ENCODE peak calls at places on chromosomes 2 and 18, in four cellular contexts. P, Y, H and O are unnamed samples.

GRCh38 chr2:48479923-48480322 is 50.0 kb upstream of the STON1 start:
- DNase-seq in P (no peak), Y (no peak), H (no peak), O (no peak)

GRCh38 chr2:219073413-219074129 is 12.8 kb upstream of the IHH start:
- DNase-seq in Y (peak), H (peak), P (no peak), O (peak)

GRCh38 chr2:34423301-34423700 is 824.2 kb upstream of the FAM98A start:
- DNase-seq in Y (no peak), H (no peak), P (no peak), O (no peak)

GRCh38 chr2:240796543-240797499 is 23.2 kb downstream of the KIF1A start:
- DNase-seq in Y (no peak), P (no peak), H (no peak), O (no peak)

GRCh38 chr2:178756843-178757242 is 50.4 kb downstream of the TTN start:
- DNase-seq in Y (no peak), P (no peak), H (no peak), O (no peak)

GRCh38 chr2:95275601-95276243 is 1.5 kb downstream of the PROM2 start:
- DNase-seq in Y (no peak), P (no peak), H (no peak), O (no peak)

GRCh38 chr2:206274434-206275273 is at the start of gene ZDBF2:
- DNase-seq in P (no peak), H (peak), Y (peak), O (peak)

GRCh38 chr2:238761802-238762373 is 86.0 kb upstream of the TWIST2 start:
- DNase-seq in P (no peak), H (no peak), Y (no peak), O (no peak)

GRCh38 chr2:148926291-148926961 is 51.4 kb downstream of the KIF5C start:
- DNase-seq in H (no peak), P (peak), Y (peak), O (peak)

GRCh38 chr2:224584111-224584764 is 925 bp downstream of the CUL3 start:
- DNase-seq in P (no peak), H (no peak), Y (no peak), O (no peak)

GRCh38 chr2:224410946-224411561 is 9.1 kb upstream of the FAM124B start:
- DNase-seq in Y (no peak), P (no peak), H (no peak), O (no peak)

GRCh38 chr2:235654115-235654514 is 160.3 kb downstream of the AGAP1 start:
- DNase-seq in H (no peak), Y (no peak), P (no peak), O (no peak)

GRCh38 chr2:140256080-140256479 is 1475.9 kb upstream of the NXPH2 start:
- DNase-seq in H (no peak), Y (no peak), P (no peak), O (no peak)

GRCh38 chr2:47052847-47053246 is 102.3 kb downstream of the STPG4 start:
- DNase-seq in P (no peak), H (no peak), Y (no peak), O (no peak)

GRCh38 chr18:21191596-21192307 is 50.3 kb upstream of the GREB1L start:
- DNase-seq in Y (no peak), H (peak), P (no peak), O (peak)

GRCh38 chr2:128756372-128756730 is 437.7 kb upstream of the HS6ST1 start:
- DNase-seq in H (no peak), Y (no peak), P (no peak), O (no peak)

GRCh38 chr2:64711260-64711659 is 57.5 kb upstream of the SERTAD2 start:
- DNase-seq in H (no peak), P (no peak), Y (no peak), O (no peak)

GRCh38 chr2:25420820-25421237 is 79.1 kb upstream of the DNMT3A start:
- DNase-seq in Y (no peak), H (peak), P (peak), O (no peak)

GRCh38 chr2:72972744-72973535 is 55.6 kb downstream of the EMX1 start:
- DNase-seq in H (no peak), Y (no peak), P (no peak), O (peak)

GRCh38 chr2:223896751-223897320 is 48.3 kb downstream of the WDFY1 start:
- DNase-seq in H (no peak), P (peak), Y (no peak), O (no peak)

GRCh38 chr2:177072069-177072468 is 140.5 kb upstream of the HNRNPA3 start:
- DNase-seq in Y (no peak), P (no peak), H (no peak), O (no peak)

GRCh38 chr2:241914542-241914941 is 45.0 kb downstream of the RTP5 start:
- DNase-seq in Y (no peak), P (no peak), H (no peak), O (no peak)

GRCh38 chr2:240412211-240412830 is 23.1 kb upstream of the GPC1 start:
- DNase-seq in P (no peak), Y (no peak), H (no peak), O (no peak)

GRCh38 chr2:42923632-42924425 is 131.4 kb upstream of the HAAO start:
- DNase-seq in P (no peak), Y (no peak), H (no peak), O (no peak)

GRCh38 chr2:44763275-44763674 is 178.2 kb upstream of the SIX3 start:
- DNase-seq in Y (no peak), H (no peak), P (no peak), O (no peak)

GRCh38 chr2:112482309-112483046 is 522 bp downstream of the TTL start:
- DNase-seq in Y (peak), H (peak), P (no peak), O (peak)
- TF ChIP-seq SPI1 in Y (no peak), H (no peak), P (no peak), O (no peak)

GRCh38 chr2:232076736-232077135 is 115.2 kb downstream of the DIS3L2 start:
- DNase-seq in Y (no peak), H (no peak), P (no peak), O (no peak)
- TF ChIP-seq SPI1 in Y (no peak), H (no peak), P (no peak), O (no peak)

GRCh38 chr2:13195270-13195669 is 478.5 kb downstream of the TRIB2 start:
- DNase-seq in P (no peak), H (no peak), Y (no peak), O (no peak)

GRCh38 chr2:13193900-13194299 is 477.2 kb downstream of the TRIB2 start:
- DNase-seq in P (peak), H (no peak), Y (no peak), O (no peak)

GRCh38 chr2:13193075-13193474 is 476.3 kb downstream of the TRIB2 start:
- DNase-seq in P (no peak), H (peak), Y (no peak), O (no peak)
- TF ChIP-seq SPI1 in P (no peak), H (no peak), Y (no peak), O (no peak)

GRCh38 chr18:13568443-13569392 is 157.6 kb downstream of the FAM210A start:
- DNase-seq in P (peak), Y (no peak), H (no peak), O (no peak)
- TF ChIP-seq SPI1 in P (peak), Y (no peak), H (no peak), O (no peak)